ENCODE peak calls at places on chromosomes 13 and 19, in eight cellular contexts. V, S, Y, E, U, B, F and D are unnamed samples.

GRCh38 chr19:8085606-8086464 is 33.3 kb downstream of the CCL25 start:
- DNase-seq in V (peak; percentile 73), S (no peak), Y (no peak), E (no peak), U (no peak), B (no peak), F (no peak), D (peak; percentile 41)

GRCh38 chr19:2575734-2576481 is 100.0 kb downstream of the GADD45B start:
- DNase-seq in V (no peak), S (no peak), Y (peak; percentile 89), E (peak; percentile 70), U (peak; percentile 86), B (peak; percentile 44), F (peak; percentile 71), D (peak; percentile 57)

GRCh38 chr19:37914908-37915307 is 7.9 kb downstream of the SIPA1L3 start:
- DNase-seq in V (no peak), S (no peak), Y (no peak), E (no peak), U (no peak), B (no peak), F (no peak), D (no peak)

GRCh38 chr13:50677687-50678463 is 165.6 kb downstream of the DLEU7 start:
- DNase-seq in V (no peak), S (peak; percentile 11), Y (no peak), E (no peak), U (no peak), B (no peak), F (no peak), D (no peak)

GRCh38 chr13:99959127-99959529 is 12.4 kb downstream of the ZIC5 start:
- DNase-seq in V (no peak), S (no peak), Y (no peak), E (no peak), U (no peak), B (no peak), F (no peak), D (no peak)

GRCh38 chr13:113192902-113193301 is 15.6 kb downstream of the PCID2 start:
- DNase-seq in V (no peak), S (no peak), Y (peak; percentile 35), E (no peak), U (peak; percentile 63), B (no peak), F (no peak), D (no peak)

GRCh38 chr13:30581582-30581981 is 36.1 kb upstream of the USPL1 start:
- DNase-seq in V (peak; percentile 37), S (no peak), Y (no peak), E (no peak), U (no peak), B (no peak), F (no peak), D (no peak)

GRCh38 chr19:4115050-4115817 is 8.7 kb downstream of the MAP2K2 start:
- DNase-seq in V (no peak), S (no peak), Y (no peak), E (no peak), U (no peak), B (no peak), F (peak; percentile 48), D (peak; percentile 55)

GRCh38 chr13:106083620-106084350 is 451.7 kb downstream of the EFNB2 start:
- DNase-seq in V (peak; percentile 56), S (no peak), Y (peak; percentile 61), E (no peak), U (peak; percentile 21), B (no peak), F (peak; percentile 32), D (peak; percentile 54)

GRCh38 chr19:44720945-44721344 is 22.0 kb downstream of the CEACAM16 start:
- DNase-seq in V (no peak), S (no peak), Y (no peak), E (no peak), U (no peak), B (no peak), F (no peak), D (no peak)

GRCh38 chr19:13138916-13139198 is 11.3 kb downstream of the STX10 start:
- DNase-seq in V (no peak), S (no peak), Y (no peak), E (no peak), U (no peak), B (no peak), F (no peak), D (no peak)

GRCh38 chr19:1290699-1291651 is 5.3 kb downstream of the EFNA2 start:
- DNase-seq in V (no peak), S (no peak), Y (no peak), E (no peak), U (no peak), B (no peak), F (no peak), D (peak; percentile 81)

GRCh38 chr19:8069116-8069973 is 16.8 kb downstream of the CCL25 start:
- DNase-seq in V (peak; percentile 68), S (no peak), Y (no peak), E (no peak), U (no peak), B (no peak), F (no peak), D (no peak)

GRCh38 chr19:48363500-48363809 is 285 bp downstream of the TMEM143 start:
- DNase-seq in V (no peak), S (peak; percentile 39), Y (no peak), E (no peak), U (no peak), B (no peak), F (no peak), D (peak; percentile 68)

GRCh38 chr13:95354680-95355487 is 53.6 kb upstream of the ABCC4 start:
- DNase-seq in V (no peak), S (no peak), Y (no peak), E (no peak), U (no peak), B (no peak), F (no peak), D (no peak)

GRCh38 chr13:19882231-19882630 is 18.8 kb upstream of the ZMYM5 start:
- DNase-seq in V (no peak), S (no peak), Y (no peak), E (no peak), U (no peak), B (no peak), F (no peak), D (no peak)

GRCh38 chr13:39484506-39485313 is 118.3 kb downstream of the LHFPL6 start:
- DNase-seq in V (no peak), S (no peak), Y (peak; percentile 82), E (no peak), U (no peak), B (no peak), F (no peak), D (no peak)

GRCh38 chr13:30805603-30806011 is 70.3 kb downstream of the ALOX5AP start:
- DNase-seq in V (no peak), S (no peak), Y (peak; percentile 38), E (peak; percentile 94), U (no peak), B (no peak), F (no peak), D (no peak)

GRCh38 chr19:2461751-2462634 is 5.2 kb upstream of the LMNB2 start:
- DNase-seq in V (peak; percentile 82), S (no peak), Y (peak; percentile 78), E (no peak), U (no peak), B (peak; percentile 66), F (peak; percentile 45), D (peak; percentile 58)

GRCh38 chr19:35039881-35040456 is 1.6 kb upstream of the HPN start:
- DNase-seq in V (no peak), S (no peak), Y (no peak), E (no peak), U (no peak), B (no peak), F (no peak), D (no peak)

GRCh38 chr19:47443331-47443730 is 24.0 kb upstream of the MEIS3 start:
- DNase-seq in V (no peak), S (no peak), Y (no peak), E (no peak), U (no peak), B (no peak), F (no peak), D (no peak)

GRCh38 chr19:31511696-31512095 is 162.5 kb upstream of the TSHZ3 start:
- DNase-seq in V (no peak), S (no peak), Y (no peak), E (no peak), U (no peak), B (no peak), F (no peak), D (no peak)

GRCh38 chr19:7333198-7334118 is 15.3 kb upstream of the ARHGEF18 start:
- DNase-seq in V (no peak), S (no peak), Y (no peak), E (no peak), U (no peak), B (no peak), F (peak; percentile 64), D (no peak)

GRCh38 chr19:22882797-22883196 is 50.7 kb downstream of the ZNF723 start:
- DNase-seq in V (peak; percentile 14), S (no peak), Y (peak; percentile 4), E (no peak), U (no peak), B (no peak), F (peak; percentile 5), D (no peak)

GRCh38 chr13:80161896-80162295 is 179.0 kb downstream of the SPRY2 start:
- DNase-seq in V (no peak), S (no peak), Y (no peak), E (no peak), U (no peak), B (no peak), F (no peak), D (no peak)

GRCh38 chr13:47213057-47213456 is 316.2 kb upstream of the HTR2A start:
- DNase-seq in V (no peak), S (no peak), Y (no peak), E (no peak), U (no peak), B (no peak), F (no peak), D (no peak)

GRCh38 chr13:39938591-39938990 is 283.1 kb downstream of the COG6 start:
- DNase-seq in V (no peak), S (no peak), Y (no peak), E (no peak), U (no peak), B (no peak), F (no peak), D (no peak)

GRCh38 chr13:83162493-83162892 is 719.8 kb downstream of the SLITRK1 start:
- DNase-seq in V (no peak), S (no peak), Y (no peak), E (no peak), U (no peak), B (no peak), F (no peak), D (no peak)

GRCh38 chr13:49213539-49213938 is 6.6 kb upstream of the MLNR start:
- DNase-seq in V (no peak), S (no peak), Y (no peak), E (no peak), U (no peak), B (no peak), F (no peak), D (no peak)

GRCh38 chr19:58054792-58055482 is 4.1 kb upstream of the ZNF135 start:
- DNase-seq in V (peak; percentile 74), S (no peak), Y (no peak), E (peak; percentile 36), U (no peak), B (no peak), F (peak; percentile 61), D (no peak)

GRCh38 chr13:98495627-98496238 is 81.2 kb downstream of the STK24 start:
- DNase-seq in V (no peak), S (no peak), Y (no peak), E (no peak), U (peak; percentile 31), B (no peak), F (no peak), D (no peak)

GRCh38 chr13:84137292-84137691 is 255.0 kb upstream of the SLITRK1 start:
- DNase-seq in V (no peak), S (no peak), Y (peak; percentile 46), E (no peak), U (no peak), B (no peak), F (no peak), D (no peak)

GRCh38 chr19:47805313-47805712 is 962 bp upstream of the TPRX1 start:
- DNase-seq in V (no peak), S (no peak), Y (no peak), E (no peak), U (no peak), B (no peak), F (no peak), D (no peak)

GRCh38 chr13:111602874-111603273 is 282.4 kb downstream of the TEX29 start:
- DNase-seq in V (no peak), S (no peak), Y (no peak), E (no peak), U (no peak), B (no peak), F (no peak), D (no peak)